ENCODE peak calls at places on chromosomes 4 and X, in four cellular contexts. S, F, L and Y are unnamed samples.

GRCh38 chr4:106766519-106766918 is 269.6 kb downstream of the DKK2 start:
- DNase-seq in S (no peak), F (peak), L (peak), Y (no peak)

GRCh38 chr4:153522800-153523089 is 56.6 kb downstream of the TMEM131L start:
- DNase-seq in S (no peak), F (no peak), L (no peak), Y (no peak)

GRCh38 chr4:37661643-37662221 is 24.4 kb downstream of the RELL1 start:
- DNase-seq in S (no peak), F (peak), L (no peak), Y (no peak)

GRCh38 chr4:109574443-109574850 is 14.4 kb downstream of the MCUB start:
- DNase-seq in S (no peak), F (no peak), L (no peak), Y (peak)

GRCh38 chrX:63809158-63809557 is 24.1 kb upstream of the ARHGEF9 start:
- DNase-seq in S (no peak), F (no peak), L (no peak), Y (no peak)

GRCh38 chr4:102174800-102175199 is 170.5 kb downstream of the SLC39A8 start:
- DNase-seq in S (no peak), F (peak), L (peak), Y (peak)

GRCh38 chr4:234178-234577 is 71.1 kb downstream of the ZNF732 start:
- DNase-seq in S (no peak), F (no peak), L (no peak), Y (no peak)

GRCh38 chr4:184196730-184197355 is 20.8 kb downstream of the ENPP6 start:
- DNase-seq in S (no peak), F (no peak), L (no peak), Y (peak)

GRCh38 chrX:103063191-103063845 is 653 bp downstream of the BEX1 start:
- DNase-seq in S (no peak), F (peak), L (no peak), Y (peak)

GRCh38 chr4:30600246-30600645 is 119.9 kb upstream of the PCDH7 start:
- DNase-seq in S (no peak), F (peak), L (no peak), Y (peak)